ENCODE peak calls at places on chromosomes 16 and 17, in eight cellular contexts. Z, P, R, S, W, K, T and B are unnamed samples.

GRCh38 chr16:11079657-11080187 is 135.4 kb downstream of the CLEC16A start:
- DNase-seq in Z (no peak), P (no peak), R (peak), S (no peak), W (no peak), K (no peak), T (peak), B (peak)

GRCh38 chr16:84159800-84160199 is 14.7 kb downstream of the DNAAF1 start:
- DNase-seq in Z (no peak), P (no peak), R (no peak), S (no peak), W (no peak), K (no peak), T (no peak), B (no peak)

GRCh38 chr16:72094266-72094610 is 591 bp downstream of the DHX38 start:
- DNase-seq in Z (no peak), P (no peak), R (peak), S (no peak), W (no peak), K (no peak), T (no peak), B (no peak)

GRCh38 chr17:44940321-44940720 is 7.3 kb downstream of the KIF18B start:
- DNase-seq in Z (no peak), P (peak), R (peak), S (no peak), W (no peak), K (no peak), T (no peak), B (peak)

GRCh38 chr17:76630151-76630550 is 13.4 kb downstream of the ST6GALNAC1 start:
- DNase-seq in Z (no peak), P (no peak), R (no peak), S (no peak), W (no peak), K (no peak), T (no peak), B (no peak)

GRCh38 chr17:65633146-65633881 is 71.9 kb upstream of the AXIN2 start:
- DNase-seq in Z (no peak), P (no peak), R (no peak), S (no peak), W (no peak), K (no peak), T (no peak), B (no peak)

GRCh38 chr17:56678249-56679144 is 85.0 kb downstream of the NOG start:
- DNase-seq in Z (no peak), P (no peak), R (peak), S (peak), W (no peak), K (no peak), T (peak), B (no peak)

GRCh38 chr17:73643012-73643845 is 1.0 kb downstream of the SDK2 start:
- DNase-seq in Z (no peak), P (peak), R (peak), S (peak), W (no peak), K (no peak), T (peak), B (no peak)

GRCh38 chr16:80040413-80040812 is 439.9 kb upstream of the MAF start:
- DNase-seq in Z (no peak), P (no peak), R (no peak), S (no peak), W (no peak), K (no peak), T (no peak), B (no peak)

GRCh38 chr17:34252138-34252889 is 2.8 kb upstream of the CCL2 start:
- DNase-seq in Z (peak), P (peak), R (peak), S (no peak), W (peak), K (peak), T (peak), B (peak)

GRCh38 chr17:5587431-5588032 is 3.2 kb upstream of the NLRP1 start:
- DNase-seq in Z (no peak), P (peak), R (peak), S (peak), W (peak), K (no peak), T (peak), B (peak)

GRCh38 chr16:22727285-22728166 is 86.4 kb upstream of the HS3ST2 start:
- DNase-seq in Z (no peak), P (no peak), R (no peak), S (no peak), W (no peak), K (no peak), T (no peak), B (no peak)

GRCh38 chr16:86723699-86724098 is 145.3 kb downstream of the FOXL1 start:
- DNase-seq in Z (no peak), P (no peak), R (no peak), S (no peak), W (no peak), K (no peak), T (no peak), B (no peak)

GRCh38 chr17:4988168-4988567 is 693 bp upstream of the CAMTA2 start:
- DNase-seq in Z (no peak), P (no peak), R (peak), S (no peak), W (no peak), K (no peak), T (no peak), B (no peak)

GRCh38 chr16:30637952-30638351 is 12.8 kb upstream of the PRR14 start:
- DNase-seq in Z (no peak), P (peak), R (peak), S (peak), W (no peak), K (no peak), T (peak), B (no peak)

GRCh38 chr16:4358236-4358635 is 7.1 kb upstream of the PAM16 start:
- DNase-seq in Z (no peak), P (no peak), R (no peak), S (no peak), W (no peak), K (no peak), T (no peak), B (no peak)

GRCh38 chr17:75595919-75596310 is 8.3 kb downstream of the MYO15B start:
- DNase-seq in Z (no peak), P (no peak), R (no peak), S (no peak), W (no peak), K (no peak), T (no peak), B (no peak)

GRCh38 chr16:59021751-59022150 is 287.6 kb upstream of the GOT2 start:
- DNase-seq in Z (no peak), P (peak), R (no peak), S (no peak), W (no peak), K (no peak), T (peak), B (peak)

DNA sequence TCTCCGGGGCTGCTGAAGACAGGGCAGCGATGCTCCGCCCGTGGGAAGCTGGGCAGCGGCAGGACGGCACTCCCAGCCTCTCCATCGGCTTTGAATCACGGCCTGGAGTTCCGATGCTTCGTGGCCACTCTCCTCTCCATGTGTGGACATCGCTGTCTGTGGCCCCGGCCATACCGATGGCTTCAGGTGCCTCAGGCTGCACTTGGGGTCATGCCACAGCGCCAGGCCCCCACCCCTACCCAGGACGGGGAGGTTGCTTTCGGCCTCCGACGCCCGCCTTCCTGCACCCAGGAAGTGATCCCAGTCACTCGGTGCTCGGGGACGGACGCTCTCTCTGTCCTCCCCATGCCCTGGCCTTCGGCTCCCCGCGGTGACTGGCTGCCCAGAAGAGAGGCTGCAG is 180.7 kb downstream of the BANP start:
- DNase-seq in Z (no peak), P (no peak), R (no peak), S (no peak), W (no peak), K (no peak), T (no peak), B (no peak)
- H3K27ac ChIP-seq in Z (no peak), P (no peak), R (no peak), S (no peak), W (no peak), K (no peak), T (no peak), B (no peak)

GRCh38 chr17:82930043-82930923 is 90.5 kb upstream of the ZNF750 start:
- DNase-seq in Z (no peak), P (no peak), R (no peak), S (no peak), W (no peak), K (no peak), T (no peak), B (no peak)

GRCh38 chr17:82927661-82928601 is 88.1 kb upstream of the ZNF750 start:
- DNase-seq in Z (no peak), P (no peak), R (no peak), S (no peak), W (no peak), K (no peak), T (no peak), B (no peak)

GRCh38 chr17:82930924-82931695 is 91.3 kb upstream of the ZNF750 start:
- DNase-seq in Z (no peak), P (no peak), R (no peak), S (no peak), W (no peak), K (no peak), T (no peak), B (no peak)

GRCh38 chr17:82929011-82929622 is 89.3 kb upstream of the ZNF750 start:
- DNase-seq in Z (no peak), P (no peak), R (no peak), S (no peak), W (no peak), K (no peak), T (no peak), B (no peak)

DNA sequence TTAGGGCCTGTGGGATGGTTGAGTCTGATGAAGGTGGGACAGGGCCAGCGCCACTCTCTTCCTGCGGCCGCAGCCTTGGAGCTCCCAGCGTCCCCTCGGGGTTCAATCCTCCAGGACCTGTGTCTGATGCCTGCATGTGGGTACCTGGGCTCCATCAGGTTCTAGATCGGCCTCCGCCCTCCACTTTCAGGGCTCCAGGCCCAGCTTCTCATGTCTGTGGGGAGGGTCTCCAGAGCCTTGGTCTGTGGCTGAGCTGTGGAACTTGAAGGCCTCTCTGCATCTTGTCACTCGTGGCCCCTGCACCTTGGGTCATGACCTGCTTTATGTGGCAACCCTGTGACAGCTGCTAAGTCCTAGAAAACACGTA is 89.8 kb upstream of the ZNF750 start:
- DNase-seq in Z (no peak), P (no peak), R (no peak), S (no peak), W (no peak), K (no peak), T (no peak), B (no peak)
- H3K4me3 ChIP-seq in Z (no peak), P (no peak), R (no peak), S (no peak), W (no peak), K (no peak), T (no peak), B (no peak)

GRCh38 chr17:935485-935884 is 44.1 kb downstream of the NXN start:
- DNase-seq in Z (no peak), P (no peak), R (no peak), S (no peak), W (no peak), K (no peak), T (no peak), B (no peak)
- H3K27ac ChIP-seq in Z (no peak), P (no peak), R (no peak), S (no peak), W (no peak), K (no peak), T (no peak), B (no peak)

GRCh38 chr16:66948034-66948821 is 12.8 kb upstream of the CES3 start:
- DNase-seq in Z (no peak), P (no peak), R (peak), S (no peak), W (no peak), K (no peak), T (no peak), B (no peak)
- H3K4me3 ChIP-seq in Z (peak), P (no peak), R (peak), S (peak), W (peak), K (peak), T (no peak), B (peak)

GRCh38 chr16:3188925-3189825 is 1.2 kb downstream of the OR1F1 start:
- DNase-seq in Z (no peak), P (peak), R (peak), S (no peak), W (no peak), K (no peak), T (peak), B (peak)
- H3K27ac ChIP-seq in Z (no peak), P (peak), R (no peak), S (no peak), W (no peak), K (no peak), T (no peak), B (no peak)

GRCh38 chr17:21458036-21458435 is 81.9 kb downstream of the KCNJ12 start:
- DNase-seq in Z (no peak), P (no peak), R (peak), S (no peak), W (no peak), K (no peak), T (no peak), B (no peak)

GRCh38 chr17:21457051-21458026 is 81.2 kb downstream of the KCNJ12 start:
- DNase-seq in Z (peak), P (peak), R (peak), S (peak), W (peak), K (peak), T (peak), B (peak)

GRCh38 chr17:21455761-21456160 is 79.6 kb downstream of the KCNJ12 start:
- DNase-seq in Z (no peak), P (no peak), R (no peak), S (no peak), W (no peak), K (no peak), T (no peak), B (no peak)

GRCh38 chr17:21453144-21453982 is 77.2 kb downstream of the KCNJ12 start:
- DNase-seq in Z (no peak), P (no peak), R (no peak), S (no peak), W (no peak), K (no peak), T (no peak), B (no peak)

GRCh38 chr17:21452377-21453143 is 76.4 kb downstream of the KCNJ12 start:
- DNase-seq in Z (no peak), P (no peak), R (peak), S (peak), W (peak), K (no peak), T (peak), B (peak)
- H3K4me3 ChIP-seq in Z (peak), P (no peak), R (peak), S (no peak), W (no peak), K (no peak), T (no peak), B (peak)

DNA sequence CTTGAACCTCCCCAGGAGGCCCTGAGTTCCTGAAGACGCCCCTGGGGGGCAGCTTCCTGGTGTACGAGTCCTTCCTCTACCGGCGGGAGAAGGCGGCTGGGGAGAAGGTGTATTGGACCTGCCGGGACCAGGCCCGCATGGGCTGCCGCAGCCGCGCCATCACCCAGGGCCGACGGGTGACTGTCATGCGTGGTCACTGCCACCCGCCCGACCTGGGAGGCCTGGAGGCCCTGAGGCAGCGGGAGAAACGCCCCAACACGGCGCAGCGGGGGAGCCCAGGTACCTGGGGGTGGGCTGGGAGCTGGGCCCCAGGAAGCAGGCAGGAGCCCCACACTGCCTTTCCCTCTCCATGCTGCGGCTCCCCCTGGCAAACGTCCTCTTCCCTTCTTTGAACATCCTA is 22.0 kb downstream of the FLYWCH1 start:
- DNase-seq in Z (no peak), P (no peak), R (no peak), S (no peak), W (no peak), K (no peak), T (no peak), B (no peak)
- H3K27ac ChIP-seq in Z (no peak), P (no peak), R (no peak), S (no peak), W (no peak), K (no peak), T (no peak), B (no peak)